ENCODE peak calls at places on chromosomes 11 and 22, in ten cellular contexts. Z is fibroblast of lung; B is CD8-positive, alpha-beta memory T cell; Y is right lobe of liver; O is cardiac muscle cell; W is lower lobe of right lung; V is psoas muscle; D is mesenchymal stem cell; C is body of pancreas; E is RWPE2. F is an unnamed sample. For H3K4me1, the result is how much of the 10 kb centered on the place peaks cover.

GRCh38 chr22:39967103-39967829 is 7.1 kb downstream of the TMA7B start:
- DNase-seq in Z (peak), B (no peak), Y (peak), O (no peak), W (no peak), V (no peak), D (no peak), C (no peak), E (no peak), F (no peak)

GRCh38 chr22:26689553-26690301 is 32.3 kb downstream of the MIAT start:
- DNase-seq in Z (no peak), B (no peak), Y (no peak), O (no peak), W (no peak), V (no peak), D (no peak), C (no peak), E (no peak), F (no peak)

GRCh38 chr11:34250732-34251639 is 106.8 kb downstream of the ABTB2 start:
- DNase-seq in Z (peak), B (peak), Y (peak), O (no peak), W (peak), V (peak), D (no peak), C (no peak), E (peak), F (peak)

GRCh38 chr11:78325274-78325781 is 92.3 kb downstream of the GAB2 start:
- DNase-seq in Z (no peak), B (no peak), Y (no peak), O (no peak), W (no peak), V (no peak), D (no peak), C (no peak), E (no peak), F (no peak)

GRCh38 chr11:11567862-11568650 is 53.7 kb downstream of the GALNT18 start:
- DNase-seq in Z (peak), B (no peak), Y (no peak), O (no peak), W (no peak), V (no peak), D (peak), C (no peak), E (no peak), F (no peak)

GRCh38 chr22:23259916-23260644 is 79.8 kb downstream of the BCR start:
- DNase-seq in Z (no peak), B (no peak), Y (no peak), O (no peak), W (no peak), V (no peak), D (no peak), C (no peak), E (no peak), F (no peak)

GRCh38 chr22:48084041-48084748 is 1321.7 kb downstream of the TBC1D22A start:
- DNase-seq in Z (no peak), B (no peak), Y (no peak), O (no peak), W (no peak), V (no peak), D (no peak), C (no peak), E (no peak), F (peak)

GRCh38 chr11:218815-219593 is 11.5 kb downstream of the RIC8A start:
- DNase-seq in Z (no peak), B (no peak), Y (no peak), O (no peak), W (no peak), V (peak), D (no peak), C (no peak), E (no peak), F (no peak)

GRCh38 chr11:83007909-83008580 is 63.7 kb downstream of the RAB30 start:
- DNase-seq in Z (no peak), B (no peak), Y (peak), O (peak), W (peak), V (peak), D (peak), C (peak), E (no peak), F (peak)

GRCh38 chr11:35144103-35144741 is 5.3 kb downstream of the CD44 start:
- DNase-seq in Z (peak), B (peak), Y (no peak), O (no peak), W (no peak), V (no peak), D (peak), C (no peak), E (no peak), F (peak)

GRCh38 chr22:45164217-45165123 is 745 bp downstream of the NUP50 start:
- DNase-seq in Z (peak), B (peak), Y (peak), O (peak), W (peak), V (peak), D (peak), C (peak), E (no peak), F (peak)
- H3K4me1 ChIP-seq in Z (under half), B (half or more), Y (under half), O (under half), W (half or more), V (under half), D (under half), C (under half), E (under half), F (under half)

GRCh38 chr11:48049036-48049435 is 68.7 kb downstream of the PTPRJ start:
- DNase-seq in Z (no peak), B (no peak), Y (no peak), O (no peak), W (no peak), V (no peak), D (no peak), C (no peak), E (no peak), F (no peak)

GRCh38 chr11:48047616-48048015 is 67.3 kb downstream of the PTPRJ start:
- DNase-seq in Z (no peak), B (no peak), Y (no peak), O (no peak), W (no peak), V (no peak), D (peak), C (no peak), E (no peak), F (no peak)

GRCh38 chr11:48052183-48053040 is 72.1 kb downstream of the PTPRJ start:
- DNase-seq in Z (peak), B (no peak), Y (no peak), O (peak), W (peak), V (no peak), D (peak), C (peak), E (peak), F (peak)

GRCh38 chr11:48051217-48051848 is 71.0 kb downstream of the PTPRJ start:
- DNase-seq in Z (no peak), B (no peak), Y (no peak), O (no peak), W (no peak), V (no peak), D (peak), C (no peak), E (no peak), F (peak)

DNA sequence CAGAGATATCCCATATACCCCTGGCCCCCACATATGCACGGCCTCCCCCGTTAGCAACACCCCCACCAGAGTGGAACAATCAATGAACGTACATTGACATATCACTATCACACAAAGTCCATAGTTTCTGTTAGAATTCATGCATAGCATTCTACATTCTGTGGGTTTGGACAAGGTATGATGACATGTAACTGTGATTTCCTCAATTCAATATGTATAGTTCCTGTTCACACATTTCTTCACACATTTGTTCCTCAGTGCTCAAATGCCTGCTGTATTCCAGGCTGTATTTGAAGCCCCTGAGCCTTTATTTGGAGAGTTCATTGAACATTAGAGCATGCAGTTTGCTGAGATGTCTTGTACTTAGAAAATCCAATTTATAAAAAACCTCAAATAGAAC is 69.9 kb downstream of the PTPRJ start:
- DNase-seq in Z (no peak), B (no peak), Y (no peak), O (no peak), W (no peak), V (no peak), D (no peak), C (no peak), E (no peak), F (no peak)
- H3K4me1 ChIP-seq in Z (under half), B (half or more), Y (under half), O (under half), W (half or more), V (under half), D (under half), C (under half), E (under half), F (half or more)

DNA sequence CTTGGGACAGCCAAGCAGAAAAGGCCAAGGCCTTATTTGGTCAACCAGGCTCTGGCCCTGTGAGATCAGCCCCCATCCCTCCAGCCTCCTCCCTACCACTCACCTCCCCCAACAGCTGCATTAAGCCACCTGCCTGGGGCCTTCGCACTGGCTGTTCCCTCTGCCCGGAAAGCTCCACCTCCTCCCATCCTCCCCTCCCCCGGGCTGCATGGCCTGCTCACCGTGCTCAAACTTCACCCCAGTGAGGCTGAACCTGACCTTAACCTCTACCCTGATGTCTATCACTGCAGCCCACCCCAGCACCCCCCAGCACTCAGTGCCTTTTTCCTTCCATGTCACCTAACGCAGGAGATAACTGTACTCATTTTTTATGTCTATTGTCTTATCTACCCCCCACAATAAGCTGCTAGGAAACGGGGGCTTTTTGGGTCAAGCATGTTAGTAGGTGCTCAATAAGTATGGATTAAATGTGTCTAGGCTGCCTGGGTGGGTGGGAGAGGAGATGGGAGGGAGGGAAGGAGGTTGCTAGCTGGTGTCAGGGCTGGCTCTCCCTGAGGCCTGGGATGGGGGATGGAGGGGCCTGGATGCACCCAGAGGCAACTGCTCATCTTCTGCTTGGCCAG is 912 bp downstream of the PTPRCAP start:
- DNase-seq in Z (peak), B (peak), Y (no peak), O (no peak), W (no peak), V (no peak), D (peak), C (no peak), E (no peak), F (peak)
- H3K4me1 ChIP-seq in Z (under half), B (half or more), Y (under half), O (under half), W (under half), V (under half), D (half or more), C (under half), E (under half), F (half or more)

GRCh38 chr11:17697175-17697949 is 22.0 kb upstream of the MYOD1 start:
- DNase-seq in Z (no peak), B (no peak), Y (no peak), O (no peak), W (no peak), V (peak), D (no peak), C (no peak), E (no peak), F (no peak)
- H3K4me1 ChIP-seq in Z (under half), B (under half), Y (under half), O (under half), W (under half), V (half or more), D (under half), C (under half), E (under half), F (under half)

GRCh38 chr11:1508986-1509385 is 22.4 kb upstream of the MOB2 start:
- DNase-seq in Z (no peak), B (no peak), Y (no peak), O (no peak), W (peak), V (peak), D (no peak), C (no peak), E (peak), F (no peak)
- H3K4me1 ChIP-seq in Z (under half), B (under half), Y (under half), O (under half), W (half or more), V (half or more), D (under half), C (under half), E (under half), F (under half)

GRCh38 chr11:74021998-74022397 is 13.1 kb upstream of the UCP3 start:
- DNase-seq in Z (no peak), B (no peak), Y (no peak), O (no peak), W (no peak), V (no peak), D (no peak), C (no peak), E (no peak), F (no peak)
- H3K4me1 ChIP-seq in Z (under half), B (under half), Y (under half), O (under half), W (half or more), V (half or more), D (under half), C (under half), E (under half), F (under half)

GRCh38 chr22:32819120-32819519 is 17.6 kb downstream of the TIMP3 start:
- DNase-seq in Z (no peak), B (no peak), Y (no peak), O (no peak), W (no peak), V (no peak), D (no peak), C (no peak), E (no peak), F (no peak)

GRCh38 chr22:32820131-32820882 is 18.8 kb downstream of the TIMP3 start:
- DNase-seq in Z (no peak), B (no peak), Y (no peak), O (no peak), W (no peak), V (no peak), D (no peak), C (no peak), E (no peak), F (no peak)

GRCh38 chr22:32815943-32816342 is 14.4 kb downstream of the TIMP3 start:
- DNase-seq in Z (no peak), B (no peak), Y (no peak), O (no peak), W (no peak), V (no peak), D (no peak), C (no peak), E (no peak), F (no peak)

GRCh38 chr22:32817137-32817536 is 15.6 kb downstream of the TIMP3 start:
- DNase-seq in Z (no peak), B (no peak), Y (no peak), O (no peak), W (no peak), V (no peak), D (no peak), C (no peak), E (no peak), F (no peak)

GRCh38 chr22:32818446-32819115 is 17.1 kb downstream of the TIMP3 start:
- DNase-seq in Z (no peak), B (no peak), Y (no peak), O (peak), W (no peak), V (no peak), D (no peak), C (no peak), E (no peak), F (no peak)
- H3K4me1 ChIP-seq in Z (under half), B (under half), Y (under half), O (under half), W (half or more), V (under half), D (under half), C (under half), E (under half), F (under half)

DNA sequence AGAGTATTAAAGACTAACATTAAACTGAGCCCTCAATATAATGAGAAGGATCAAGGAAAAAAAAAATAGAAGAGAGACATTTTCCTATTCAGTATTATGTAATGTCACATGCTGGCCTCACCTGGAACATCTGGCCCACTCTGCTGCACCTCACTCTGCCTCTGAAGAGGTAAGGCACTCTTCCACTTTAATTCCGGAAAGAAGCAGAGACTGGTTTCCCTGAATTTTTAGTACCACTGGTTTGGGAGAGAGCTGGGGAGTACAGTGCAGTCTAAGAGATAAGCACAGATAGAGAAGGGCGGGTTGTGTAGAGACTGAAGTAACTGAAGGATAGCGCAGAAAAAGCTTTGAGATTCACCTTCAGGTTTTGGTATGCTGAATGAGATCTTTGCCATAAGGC is 178.7 kb downstream of the SOX6 start:
- DNase-seq in Z (no peak), B (no peak), Y (no peak), O (no peak), W (no peak), V (no peak), D (no peak), C (no peak), E (no peak), F (no peak)
- H3K4me1 ChIP-seq in Z (under half), B (under half), Y (under half), O (under half), W (under half), V (under half), D (under half), C (under half), E (under half), F (under half)

GRCh38 chr11:2825261-2825885 is 60.2 kb downstream of the CDKN1C start:
- DNase-seq in Z (peak), B (no peak), Y (no peak), O (no peak), W (peak), V (peak), D (peak), C (peak), E (no peak), F (no peak)
- H3K4me1 ChIP-seq in Z (under half), B (under half), Y (under half), O (under half), W (under half), V (under half), D (under half), C (under half), E (under half), F (under half)

F was measured in OCI-LY7.